ENCODE peak calls at places on chromosomes 2 and 18, in ten cellular contexts. E, H, Y, U, X, T, I, O, S and A are unnamed samples. For H3K4me1, the result is how much of the 10 kb centered on the place peaks cover.

GRCh38 chr2:104849618-104850097 is 4.3 kb upstream of the POU3F3 start:
- DNase-seq in E (no peak), O (peak), U (peak), X (peak), I (peak), H (no peak), T (peak), S (no peak), Y (peak), A (peak)

GRCh38 chr2:177727577-177728351 is 335.2 kb downstream of the AGPS start:
- DNase-seq in X (no peak), E (no peak), U (no peak), I (no peak), S (no peak), T (no peak), Y (no peak), H (no peak), O (no peak), A (no peak)

GRCh38 chr2:174442546-174443510 is 44.0 kb downstream of the GPR155 start:
- DNase-seq in E (no peak), S (no peak), X (peak), T (no peak), Y (no peak), I (peak), H (no peak), O (no peak), U (peak), A (peak)

GRCh38 chr2:72041638-72042111 is 106.0 kb downstream of the CYP26B1 start:
- DNase-seq in X (no peak), U (peak), I (no peak), Y (no peak), O (no peak), T (no peak), H (no peak), S (no peak), E (no peak), A (no peak)

GRCh38 chr2:82781516-82781915 is 1677.6 kb downstream of the SUCLG1 start:
- DNase-seq in E (no peak), T (no peak), Y (no peak), X (no peak), I (no peak), O (no peak), H (no peak), S (no peak), U (peak), A (no peak)

GRCh38 chr2:240235149-240235803 is 94.8 kb upstream of the OTOS start:
- DNase-seq in S (peak), I (no peak), X (no peak), U (no peak), E (no peak), O (peak), T (peak), Y (peak), H (peak), A (peak)

GRCh38 chr18:12406376-12407111 is 1.2 kb upstream of the PRELID3A start:
- DNase-seq in X (no peak), Y (no peak), E (no peak), I (no peak), H (no peak), T (no peak), U (peak), S (no peak), O (no peak), A (no peak)

GRCh38 chr2:198165289-198165688 is 360.9 kb downstream of the PLCL1 start:
- DNase-seq in O (no peak), Y (no peak), E (no peak), I (no peak), X (no peak), U (no peak), S (no peak), T (no peak), H (no peak), A (no peak)

GRCh38 chr18:573385-573784 is 6.8 kb upstream of the CETN1 start:
- DNase-seq in U (no peak), Y (no peak), E (no peak), X (no peak), S (no peak), O (no peak), H (no peak), T (no peak), I (no peak), A (no peak)

GRCh38 chr18:10101293-10101701 is 187.5 kb downstream of the VAPA start:
- DNase-seq in S (peak), E (no peak), T (no peak), U (peak), I (peak), H (no peak), X (no peak), Y (peak), O (peak), A (peak)

GRCh38 chr2:114610677-114611076 is 168.2 kb downstream of the DPP10 start:
- DNase-seq in X (no peak), T (no peak), I (no peak), Y (no peak), O (no peak), H (no peak), S (no peak), E (no peak), U (no peak), A (peak)

GRCh38 chr2:117967981-117968723 is 45.7 kb downstream of the CCDC93 start:
- DNase-seq in Y (no peak), T (no peak), E (no peak), X (no peak), O (no peak), I (no peak), S (no peak), U (peak), H (no peak), A (no peak)

GRCh38 chr2:101697124-101697793 is at the start of gene MAP4K4:
- DNase-seq in E (peak), I (peak), T (peak), S (peak), X (peak), Y (peak), U (peak), O (peak), H (peak), A (peak)

GRCh38 chr18:37395138-37395537 is 170.5 kb downstream of the CELF4 start:
- DNase-seq in E (no peak), X (no peak), O (no peak), H (no peak), S (no peak), U (no peak), I (no peak), Y (no peak), T (no peak), A (no peak)

GRCh38 chr18:24231773-24232735 is 93.2 kb downstream of the CABYR start:
- DNase-seq in I (peak), E (no peak), H (peak), S (no peak), X (no peak), T (no peak), U (peak), Y (peak), O (no peak), A (no peak)

GRCh38 chr18:9708057-9708881 is at the start of gene RAB31:
- DNase-seq in I (peak), X (peak), S (peak), Y (peak), H (peak), U (peak), T (peak), O (peak), E (no peak), A (peak)

GRCh38 chr2:98883780-98884211 is 52.2 kb downstream of the CRACDL start:
- DNase-seq in U (peak), Y (no peak), X (no peak), E (no peak), T (no peak), O (no peak), H (no peak), I (no peak), S (no peak), A (no peak)

GRCh38 chr2:109024477-109024876 is 35.5 kb upstream of the EDAR start:
- DNase-seq in O (no peak), I (no peak), U (no peak), Y (no peak), H (no peak), X (no peak), E (no peak), T (no peak), S (no peak), A (peak)

GRCh38 chr2:228048838-228049490 is 132.5 kb downstream of the SPHKAP start:
- DNase-seq in O (no peak), U (peak), X (peak), S (no peak), T (peak), H (no peak), E (no peak), I (peak), Y (peak), A (peak)

GRCh38 chr2:241985986-241986329 is 116.4 kb downstream of the RTP5 start:
- DNase-seq in O (no peak), E (no peak), Y (no peak), H (no peak), X (no peak), I (no peak), S (no peak), T (peak), U (no peak), A (no peak)

GRCh38 chr2:241867776-241868420 is 1.6 kb upstream of the RTP5 start:
- DNase-seq in I (no peak), T (no peak), H (no peak), Y (no peak), X (no peak), O (peak), S (no peak), U (no peak), E (peak), A (no peak)

GRCh38 chr2:218028562-218029348 is 26.0 kb upstream of the TNS1 start:
- DNase-seq in S (no peak), O (no peak), U (no peak), E (no peak), I (no peak), T (peak), H (peak), X (no peak), Y (no peak), A (no peak)

GRCh38 chr2:226002438-226002837 is 602.9 kb downstream of the NYAP2 start:
- DNase-seq in H (peak), O (peak), E (no peak), I (peak), S (no peak), Y (no peak), X (no peak), T (no peak), U (peak), A (no peak)
- H3K27ac ChIP-seq in H (no peak), O (no peak), E (no peak), I (peak), S (no peak), Y (peak), X (no peak), T (no peak), U (peak), A (no peak)

GRCh38 chr2:64137567-64137966 is 6.7 kb downstream of the PELI1 start:
- DNase-seq in X (no peak), S (no peak), E (no peak), O (no peak), I (no peak), T (no peak), Y (no peak), U (peak), H (no peak), A (no peak)
- H3K4me1 ChIP-seq in X (under half), S (under half), E (half or more), O (under half), I (under half), T (under half), Y (under half), U (under half), H (under half), A (under half)

GRCh38 chr2:42182654-42183308 is 13.6 kb downstream of the EML4 start:
- DNase-seq in X (no peak), I (no peak), H (no peak), Y (no peak), O (no peak), E (no peak), T (no peak), S (no peak), U (no peak), A (no peak)
- H3K27ac ChIP-seq in X (no peak), I (no peak), H (no peak), Y (no peak), O (no peak), E (no peak), T (no peak), S (no peak), U (no peak), A (no peak)

GRCh38 chr2:55560855-55561254 is 41.3 kb downstream of the CFAP36 start:
- DNase-seq in H (no peak), S (no peak), X (no peak), T (no peak), E (no peak), I (no peak), U (no peak), O (no peak), Y (no peak), A (no peak)
- H3K4me1 ChIP-seq in H (under half), S (under half), X (under half), T (under half), E (under half), I (under half), U (under half), O (under half), Y (under half), A (under half)

GRCh38 chr2:42931147-42931817 is 138.9 kb upstream of the HAAO start:
- DNase-seq in U (no peak), O (no peak), Y (no peak), I (no peak), S (no peak), X (no peak), H (no peak), E (no peak), T (peak), A (peak)

GRCh38 chr2:42928692-42929576 is 136.6 kb upstream of the HAAO start:
- DNase-seq in S (no peak), O (no peak), Y (no peak), I (peak), X (no peak), E (no peak), U (peak), H (no peak), T (peak), A (peak)

GRCh38 chr2:42929985-42930581 is 137.7 kb upstream of the HAAO start:
- DNase-seq in O (peak), E (no peak), S (no peak), U (peak), Y (no peak), T (no peak), X (no peak), H (no peak), I (no peak), A (peak)

GRCh38 chr2:42928161-42928691 is 135.8 kb upstream of the HAAO start:
- DNase-seq in H (peak), O (no peak), I (no peak), T (no peak), X (no peak), E (no peak), U (no peak), S (no peak), Y (no peak), A (no peak)

GRCh38 chr2:42929577-42929984 is 137.2 kb upstream of the HAAO start:
- DNase-seq in Y (no peak), I (no peak), H (no peak), X (no peak), S (no peak), T (no peak), O (no peak), E (no peak), U (no peak), A (no peak)
- H3K27ac ChIP-seq in Y (peak), I (no peak), H (peak), X (no peak), S (peak), T (no peak), O (peak), E (no peak), U (peak), A (peak)

GRCh38 chr2:94966689-94967088 is 58.8 kb upstream of the MAL start:
- DNase-seq in O (no peak), E (no peak), T (no peak), X (no peak), H (no peak), U (no peak), I (no peak), S (no peak), Y (no peak), A (no peak)
- H3K4me1 ChIP-seq in O (under half), E (under half), T (under half), X (under half), H (under half), U (under half), I (under half), S (under half), Y (under half), A (under half)

GRCh38 chr2:212841426-212841825 is 302.8 kb upstream of the ERBB4 start:
- DNase-seq in S (no peak), Y (no peak), E (no peak), I (no peak), T (no peak), X (no peak), U (no peak), O (no peak), H (no peak), A (no peak)

GRCh38 chr2:212845941-212846340 is 305.5 kb downstream of the IKZF2 start:
- DNase-seq in T (no peak), Y (no peak), I (peak), H (no peak), O (no peak), E (no peak), U (peak), X (no peak), S (no peak), A (no peak)

GRCh38 chr2:212842544-212843185 is 304.1 kb upstream of the ERBB4 start:
- DNase-seq in Y (no peak), O (no peak), I (peak), U (peak), E (no peak), T (no peak), H (no peak), X (no peak), S (no peak), A (no peak)

DNA sequence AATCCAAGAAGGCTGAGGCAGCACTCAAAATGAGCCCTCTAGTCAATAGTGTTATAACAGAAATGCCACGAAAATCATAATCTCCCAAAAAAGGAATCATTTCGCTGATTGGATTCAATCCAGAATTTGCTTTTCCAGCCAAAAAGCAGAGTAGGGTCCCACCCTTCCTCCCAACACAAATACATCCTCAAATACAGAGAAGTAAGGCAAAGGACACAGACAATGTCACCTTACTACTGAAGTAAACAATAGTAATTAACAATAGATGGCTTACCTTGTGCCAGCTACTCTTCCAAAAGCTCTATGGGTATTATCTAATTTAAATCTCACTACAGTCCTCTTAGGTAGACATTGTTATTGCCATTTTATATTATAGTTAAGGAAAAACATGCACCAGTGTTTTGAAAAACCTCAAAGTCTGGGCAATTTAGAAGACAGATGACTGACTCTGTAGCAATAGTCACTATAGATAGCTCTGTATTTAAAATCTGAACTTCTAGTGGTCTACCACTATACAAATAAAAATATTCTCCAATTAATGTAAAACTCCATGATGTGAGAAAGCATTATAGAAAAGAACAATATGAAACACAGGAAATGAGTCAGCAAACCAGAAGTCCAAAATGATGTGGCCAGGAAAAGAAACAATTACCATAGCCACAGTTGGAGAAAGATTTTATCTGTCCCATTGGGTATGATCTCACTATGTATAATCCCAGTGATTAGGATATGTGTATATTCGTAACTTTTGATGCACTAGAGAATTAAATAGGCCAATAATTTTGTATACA is 305.0 kb upstream of the ERBB4 start:
- DNase-seq in I (peak), T (no peak), X (no peak), H (no peak), U (peak), Y (no peak), E (no peak), O (no peak), S (no peak), A (no peak)
- H3K27ac ChIP-seq in I (peak), T (no peak), X (no peak), H (no peak), U (peak), Y (no peak), E (no peak), O (no peak), S (no peak), A (no peak)

GRCh38 chr2:127104166-127104660 is 2.7 kb downstream of the BIN1 start:
- DNase-seq in H (no peak), Y (no peak), I (no peak), E (no peak), S (peak), X (no peak), O (peak), T (peak), U (no peak), A (no peak)
- H3K4me1 ChIP-seq in H (under half), Y (half or more), I (under half), E (under half), S (under half), X (half or more), O (under half), T (under half), U (under half), A (under half)

DNA sequence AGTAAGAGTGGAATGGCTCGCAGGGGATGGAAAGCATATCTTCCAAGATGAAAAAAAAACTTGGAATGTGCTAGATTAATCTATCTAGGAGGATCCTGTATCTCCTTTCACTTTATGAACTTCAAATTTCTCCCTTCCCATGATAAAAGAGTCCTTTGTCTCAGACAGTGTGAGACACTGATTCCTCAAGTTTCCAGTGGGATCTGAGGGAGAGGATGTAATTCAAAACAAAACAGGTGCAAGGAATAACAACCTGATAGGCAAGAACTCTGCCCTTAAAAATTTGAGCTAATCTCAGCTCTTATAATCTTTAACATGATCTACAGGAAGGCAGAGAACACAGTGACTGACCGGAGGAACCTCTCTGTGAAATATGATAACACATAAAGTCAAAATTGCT is 162.0 kb upstream of the ZFP36L2 start:
- DNase-seq in E (no peak), T (no peak), O (no peak), X (no peak), I (no peak), Y (no peak), U (no peak), H (no peak), S (no peak), A (no peak)
- H3K27ac ChIP-seq in E (no peak), T (no peak), O (peak), X (no peak), I (no peak), Y (no peak), U (no peak), H (no peak), S (no peak), A (no peak)